ENCODE peak calls at places on chromosomes 13 and 19, in six cellular contexts. Z is AG08396; C is effector memory CD8-positive, alpha-beta T cell; B is pancreas; U is left ventricle myocardium inferior; E is endothelial cell. P is an unnamed sample.

GRCh38 chr19:6374711-6375410 is 872 bp downstream of the PSPN start:
- DNase-seq in Z (no peak), C (no peak), B (no peak), U (no peak), E (no peak), P (no peak)

GRCh38 chr19:31352782-31353651 is 3.8 kb upstream of the TSHZ3 start:
- DNase-seq in Z (no peak), C (no peak), B (no peak), U (no peak), E (peak; percentile 37), P (no peak)

GRCh38 chr13:66581691-66582090 is 648.4 kb downstream of the PCDH9 start:
- DNase-seq in Z (no peak), C (no peak), B (no peak), U (no peak), E (no peak), P (no peak)

GRCh38 chr13:101258071-101258470 is 158.2 kb downstream of the NALCN start:
- DNase-seq in Z (peak; percentile 53), C (peak; percentile 41), B (no peak), U (no peak), E (no peak), P (no peak)

GRCh38 chr13:45073809-45074208 is 46.5 kb upstream of the GTF2F2 start:
- DNase-seq in Z (no peak), C (no peak), B (no peak), U (no peak), E (no peak), P (no peak)

GRCh38 chr19:15216363-15216762 is 15.6 kb upstream of the NOTCH3 start:
- DNase-seq in Z (no peak), C (no peak), B (no peak), U (no peak), E (no peak), P (no peak)

GRCh38 chr19:42634409-42635232 is 39.9 kb upstream of the CEACAM8 start:
- DNase-seq in Z (peak; percentile 60), C (peak; percentile 9), B (peak; percentile 42), U (no peak), E (peak; percentile 75), P (no peak)

GRCh38 chr13:95588721-95589120 is 36.2 kb downstream of the CLDN10 start:
- DNase-seq in Z (no peak), C (no peak), B (no peak), U (no peak), E (no peak), P (no peak)

GRCh38 chr19:30046522-30046921 is 104.5 kb downstream of the URI1 start:
- DNase-seq in Z (no peak), C (no peak), B (no peak), U (no peak), E (no peak), P (no peak)

P was measured in natural killer cell treated with Interleukin-12 subunit alpha and Interleukin-12 subunit beta and Interleukin-15 and Interleukin-18, amount 100 ng/mL, for 72 hours.